ENCODE peak calls at places on chromosomes 7 and 10, in six cellular contexts. P, Z, F, Q, C and V are unnamed samples.

GRCh38 chr10:103926722-103927319 is 8.8 kb upstream of the STN1 start:
- DNase-seq in Q (no peak), C (no peak), Z (no peak), F (no peak), P (no peak), V (no peak)

GRCh38 chr7:34497153-34497777 is 160.8 kb upstream of the NPSR1 start:
- DNase-seq in Q (no peak), P (no peak), C (no peak), F (no peak), Z (no peak), V (no peak)

GRCh38 chr10:612696-613095 is 76.8 kb downstream of the DIP2C start:
- DNase-seq in P (peak), Z (no peak), C (no peak), Q (no peak), F (no peak), V (no peak)

GRCh38 chr10:19417740-19418139 is 369.1 kb downstream of the MALRD1 start:
- DNase-seq in C (no peak), P (no peak), Z (no peak), F (no peak), Q (no peak), V (no peak)

GRCh38 chr7:135976312-135977019 is 693 bp downstream of the MTPN start:
- DNase-seq in P (no peak), Q (no peak), F (no peak), Z (peak), C (peak), V (peak)

GRCh38 chr7:144725070-144725469 is 110.8 kb downstream of the TPK1 start:
- DNase-seq in Z (no peak), C (no peak), P (no peak), Q (no peak), F (no peak), V (no peak)

GRCh38 chr7:106370542-106370941 is 85.8 kb upstream of the NAMPT start:
- DNase-seq in F (no peak), P (no peak), Q (peak), C (no peak), Z (no peak), V (no peak)

GRCh38 chr7:155699180-155699579 is 54.7 kb downstream of the RBM33 start:
- DNase-seq in P (no peak), F (no peak), Z (no peak), Q (no peak), C (no peak), V (no peak)

GRCh38 chr10:110226926-110227641 is 19.7 kb downstream of the MXI1 start:
- DNase-seq in Q (peak), C (peak), Z (no peak), F (peak), P (peak), V (peak)

GRCh38 chr7:115070311-115070710 is 148.4 kb downstream of the MDFIC start:
- DNase-seq in P (no peak), F (no peak), Q (no peak), Z (no peak), C (no peak), V (no peak)

GRCh38 chr10:53839437-53840039 is 961.5 kb downstream of the PCDH15 start:
- DNase-seq in C (no peak), P (no peak), F (no peak), Q (no peak), Z (peak), V (no peak)

GRCh38 chr7:94908204-94909022 is 1.0 kb downstream of the PPP1R9A start:
- DNase-seq in Z (peak), P (peak), Q (peak), C (no peak), F (peak), V (peak)

GRCh38 chr10:99296605-99297004 is 32.6 kb upstream of the CNNM1 start:
- DNase-seq in P (no peak), Z (no peak), Q (no peak), F (no peak), C (no peak), V (peak)

GRCh38 chr10:133474833-133475734 is 21.3 kb downstream of the SCART1 start:
- DNase-seq in C (no peak), F (no peak), Z (no peak), Q (no peak), P (no peak), V (no peak)

GRCh38 chr7:157900011-157900410 is 563.2 kb downstream of the DNAJB6 start:
- DNase-seq in F (no peak), C (no peak), Z (no peak), Q (no peak), P (no peak), V (no peak)

GRCh38 chr7:43148161-43148731 is 35.8 kb downstream of the HECW1 start:
- DNase-seq in Q (no peak), P (no peak), F (no peak), C (no peak), Z (no peak), V (no peak)

GRCh38 chr7:71708710-71709109 is 576.8 kb downstream of the GALNT17 start:
- DNase-seq in F (no peak), Z (no peak), Q (no peak), P (no peak), C (no peak), V (no peak)

GRCh38 chr10:8312861-8313260 is 258.4 kb downstream of the GATA3 start:
- DNase-seq in C (no peak), P (no peak), Z (no peak), Q (no peak), F (no peak), V (no peak)

GRCh38 chr7:6234384-6234783 is 38.0 kb downstream of the CYTH3 start:
- DNase-seq in Z (no peak), C (no peak), F (no peak), P (no peak), Q (no peak), V (no peak)

GRCh38 chr10:90945496-90946070 is 24.7 kb upstream of the ANKRD1 start:
- DNase-seq in F (no peak), Z (no peak), P (no peak), C (no peak), Q (no peak), V (peak)

GRCh38 chr7:150876817-150877526 is 24.7 kb downstream of the AOC1 start:
- DNase-seq in P (no peak), F (peak), Z (peak), C (peak), Q (no peak), V (peak)

GRCh38 chr10:88038268-88038667 is 174.8 kb downstream of the PTEN start:
- DNase-seq in F (no peak), Z (peak), P (no peak), Q (no peak), C (no peak), V (no peak)

GRCh38 chr7:26675143-26675887 is 189.1 kb downstream of the SKAP2 start:
- DNase-seq in C (no peak), Z (no peak), Q (no peak), P (no peak), F (no peak), V (no peak)

GRCh38 chr7:159195926-159196325 is 51.3 kb upstream of the VIPR2 start:
- DNase-seq in Z (no peak), Q (no peak), F (no peak), P (no peak), C (no peak), V (no peak)

GRCh38 chr7:148142660-148143248 is 447.8 kb upstream of the C7orf33 start:
- DNase-seq in Z (peak), P (no peak), Q (no peak), F (no peak), C (no peak), V (peak)

GRCh38 chr10:30782543-30783461 is 153.2 kb upstream of the LYZL2 start:
- DNase-seq in C (no peak), P (no peak), Q (no peak), Z (no peak), F (no peak), V (no peak)

GRCh38 chr7:78141533-78142281 is 343.1 kb downstream of the PHTF2 start:
- DNase-seq in F (no peak), Z (no peak), P (no peak), C (no peak), Q (peak), V (no peak)

GRCh38 chr10:110864662-110865140 is 7.0 kb upstream of the PDCD4 start:
- DNase-seq in Q (no peak), P (no peak), C (peak), Z (no peak), F (no peak), V (no peak)

GRCh38 chr7:108000875-108001758 is 1.8 kb downstream of the LAMB1 start:
- DNase-seq in Q (peak), F (peak), P (peak), Z (peak), C (no peak), V (peak)

GRCh38 chr7:45585628-45586027 is 11.5 kb downstream of the ADCY1 start:
- DNase-seq in C (no peak), P (no peak), Q (no peak), F (no peak), Z (no peak), V (no peak)

GRCh38 chr10:19930936-19931859 is 115.0 kb downstream of the PLXDC2 start:
- DNase-seq in Z (no peak), C (no peak), F (no peak), Q (no peak), P (no peak), V (peak)

DNA sequence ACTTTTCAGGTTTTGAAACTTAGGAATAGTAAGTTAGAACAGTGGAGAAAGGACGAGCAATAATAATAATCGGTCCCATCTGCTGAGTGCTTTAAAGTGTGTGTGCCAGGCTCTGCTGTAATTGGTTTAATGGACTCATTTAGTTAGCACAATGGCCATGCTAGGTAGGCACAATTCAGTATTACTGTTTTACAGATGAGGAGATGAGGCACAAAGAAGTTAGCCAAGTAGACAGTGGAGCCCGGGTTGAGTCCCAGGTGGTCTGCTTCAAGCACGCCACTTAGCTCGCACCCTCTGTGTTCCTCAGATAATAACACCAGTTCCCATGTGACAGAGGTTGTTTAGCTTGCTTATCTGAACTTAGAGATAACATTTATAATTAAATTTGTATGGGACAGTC is 101.6 kb upstream of the GJD4 start:
- DNase-seq in Z (no peak), F (no peak), Q (no peak), P (no peak), C (no peak), V (no peak)
- H3K4me3 ChIP-seq in Z (no peak), F (no peak), Q (no peak), P (no peak), C (no peak), V (no peak)

GRCh38 chr10:51786016-51786683 is 86.8 kb upstream of the CSTF2T start:
- DNase-seq in P (no peak), C (no peak), F (no peak), Z (no peak), Q (no peak), V (no peak)
- TF ChIP-seq CTCF in P (no peak), C (no peak), F (no peak), Z (no peak), Q (no peak), V (no peak)

GRCh38 chr7:101939136-101939695 is 121.8 kb downstream of the CUX1 start:
- DNase-seq in P (peak), Q (no peak), Z (peak), F (no peak), C (no peak), V (no peak)

GRCh38 chr7:101940151-101940550 is 122.7 kb downstream of the CUX1 start:
- DNase-seq in C (no peak), F (no peak), Z (no peak), P (peak), Q (no peak), V (no peak)

GRCh38 chr7:101941481-101942383 is 124.3 kb downstream of the CUX1 start:
- DNase-seq in C (no peak), Q (no peak), Z (peak), P (peak), F (no peak), V (peak)

GRCh38 chr7:101942603-101943210 is 125.3 kb downstream of the CUX1 start:
- DNase-seq in Z (no peak), P (peak), F (no peak), C (no peak), Q (no peak), V (no peak)

DNA sequence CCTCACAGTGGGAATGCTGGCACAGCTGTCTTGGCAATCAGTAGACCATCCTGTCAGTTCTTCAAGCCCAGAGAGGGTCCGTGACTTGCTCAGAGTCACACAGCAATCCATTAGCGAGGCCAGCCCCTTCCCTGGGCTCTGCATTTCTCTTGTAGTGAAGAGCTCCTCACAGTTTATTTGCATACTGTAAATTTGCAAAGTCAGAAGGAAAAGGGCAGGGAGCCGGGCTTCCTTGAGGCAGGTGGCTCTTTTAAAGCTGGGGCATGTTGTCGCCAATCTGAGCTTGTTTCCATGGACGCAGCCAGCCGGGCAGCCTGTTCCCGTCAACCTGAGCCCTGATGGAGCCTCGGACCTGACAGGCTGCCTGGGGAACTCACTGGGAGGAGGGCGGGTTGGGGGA is 123.4 kb downstream of the CUX1 start:
- DNase-seq in Q (no peak), P (peak), Z (peak), F (no peak), C (no peak), V (no peak)
- H3K27ac ChIP-seq in Q (peak), P (no peak), Z (peak), F (peak), C (no peak), V (peak)

GRCh38 chr10:130136214-130137076 is at the start of gene GLRX3:
- DNase-seq in C (peak), P (peak), Q (peak), F (peak), Z (peak), V (peak)

GRCh38 chr10:130137077-130137448 is 872 bp downstream of the GLRX3 start:
- DNase-seq in Z (peak), P (no peak), C (no peak), Q (no peak), F (no peak), V (no peak)

GRCh38 chr10:130137659-130138478 is 1.7 kb downstream of the GLRX3 start:
- DNase-seq in F (no peak), C (no peak), P (no peak), Z (no peak), Q (no peak), V (no peak)

GRCh38 chr10:130140425-130140824 is 4.2 kb downstream of the GLRX3 start:
- DNase-seq in C (no peak), P (no peak), Z (no peak), F (no peak), Q (no peak), V (no peak)

GRCh38 chr10:130138479-130138866 is 2.3 kb downstream of the GLRX3 start:
- DNase-seq in Z (peak), C (no peak), F (no peak), Q (no peak), P (no peak), V (no peak)
- H3K4me3 ChIP-seq in Z (peak), C (no peak), F (no peak), Q (no peak), P (no peak), V (no peak)